ENCODE peak calls at places on chromosomes 12 and 14, in eight cellular contexts. One of them, this sample, is unnamed.
A peak's percentile ranks its signal among the peaks of the same experiment; 100 is the strongest.

GRCh38 chr12:56020437-56021189 is at the start of gene IKZF4:
- DNase-seq in activated gamma-delta T cell treated with Interleukin-2 at 50 U/mL for 16 hours: no peak
- DNase-seq in activated CD4-positive, alpha-beta T cell treated with anti-CD3 and anti-CD28 coated beads, Interleukin-2, amount 50 U/mL, for 4 hours: no peak
- DNase-seq in activated B cell treated with CpG ODN at 0.5 μM for 24 hours: no peak
- DNase-seq in NCI-H1436: no peak
- DNase-seq in astrocyte of the cerebellum: no peak
- DNase-seq in AG08395: no peak
- DNase-seq in right cardiac atrium: peak; percentile 84
- DNase-seq in this sample: no peak

GRCh38 chr14:69542311-69542710 is 32.4 kb downstream of the CCDC177 start:
- DNase-seq in activated gamma-delta T cell treated with Interleukin-2 at 50 U/mL for 16 hours: no peak
- DNase-seq in activated CD4-positive, alpha-beta T cell treated with anti-CD3 and anti-CD28 coated beads, Interleukin-2, amount 50 U/mL, for 4 hours: no peak
- DNase-seq in activated B cell treated with CpG ODN at 0.5 μM for 24 hours: no peak
- DNase-seq in NCI-H1436: no peak
- DNase-seq in astrocyte of the cerebellum: no peak
- DNase-seq in AG08395: no peak
- DNase-seq in right cardiac atrium: no peak
- DNase-seq in this sample: no peak

GRCh38 chr14:71466251-71466650 is 466.0 kb upstream of the RGS6 start:
- DNase-seq in activated gamma-delta T cell treated with Interleukin-2 at 50 U/mL for 16 hours: no peak
- DNase-seq in activated CD4-positive, alpha-beta T cell treated with anti-CD3 and anti-CD28 coated beads, Interleukin-2, amount 50 U/mL, for 4 hours: no peak
- DNase-seq in activated B cell treated with CpG ODN at 0.5 μM for 24 hours: no peak
- DNase-seq in NCI-H1436: no peak
- DNase-seq in astrocyte of the cerebellum: no peak
- DNase-seq in AG08395: no peak
- DNase-seq in right cardiac atrium: no peak
- DNase-seq in this sample: no peak

GRCh38 chr12:50103767-50104321 is at the start of gene GPD1:
- DNase-seq in activated gamma-delta T cell treated with Interleukin-2 at 50 U/mL for 16 hours: no peak
- DNase-seq in activated CD4-positive, alpha-beta T cell treated with anti-CD3 and anti-CD28 coated beads, Interleukin-2, amount 50 U/mL, for 4 hours: no peak
- DNase-seq in activated B cell treated with CpG ODN at 0.5 μM for 24 hours: no peak
- DNase-seq in NCI-H1436: peak; percentile 73
- DNase-seq in astrocyte of the cerebellum: no peak
- DNase-seq in AG08395: peak; percentile 70
- DNase-seq in right cardiac atrium: peak; percentile 89
- DNase-seq in this sample: no peak

GRCh38 chr12:1443421-1444141 is 150.8 kb downstream of the FBXL14 start:
- DNase-seq in activated gamma-delta T cell treated with Interleukin-2 at 50 U/mL for 16 hours: no peak
- DNase-seq in activated CD4-positive, alpha-beta T cell treated with anti-CD3 and anti-CD28 coated beads, Interleukin-2, amount 50 U/mL, for 4 hours: no peak
- DNase-seq in activated B cell treated with CpG ODN at 0.5 μM for 24 hours: no peak
- DNase-seq in NCI-H1436: no peak
- DNase-seq in astrocyte of the cerebellum: peak; percentile 78
- DNase-seq in AG08395: peak; percentile 21
- DNase-seq in right cardiac atrium: no peak
- DNase-seq in this sample: no peak

GRCh38 chr14:31070431-31070830 is 44.3 kb upstream of the STRN3 start:
- DNase-seq in activated gamma-delta T cell treated with Interleukin-2 at 50 U/mL for 16 hours: no peak
- DNase-seq in activated CD4-positive, alpha-beta T cell treated with anti-CD3 and anti-CD28 coated beads, Interleukin-2, amount 50 U/mL, for 4 hours: no peak
- DNase-seq in activated B cell treated with CpG ODN at 0.5 μM for 24 hours: no peak
- DNase-seq in NCI-H1436: no peak
- DNase-seq in astrocyte of the cerebellum: peak; percentile 94
- DNase-seq in AG08395: peak; percentile 92
- DNase-seq in right cardiac atrium: no peak
- DNase-seq in this sample: no peak

GRCh38 chr14:51401272-51401671 is 161.2 kb downstream of the TMX1 start:
- DNase-seq in activated gamma-delta T cell treated with Interleukin-2 at 50 U/mL for 16 hours: no peak
- DNase-seq in activated CD4-positive, alpha-beta T cell treated with anti-CD3 and anti-CD28 coated beads, Interleukin-2, amount 50 U/mL, for 4 hours: no peak
- DNase-seq in activated B cell treated with CpG ODN at 0.5 μM for 24 hours: no peak
- DNase-seq in NCI-H1436: no peak
- DNase-seq in astrocyte of the cerebellum: no peak
- DNase-seq in AG08395: no peak
- DNase-seq in right cardiac atrium: no peak
- DNase-seq in this sample: no peak

GRCh38 chr12:6492838-6493579 is at the start of gene MRPL51:
- DNase-seq in activated gamma-delta T cell treated with Interleukin-2 at 50 U/mL for 16 hours: peak; percentile 97
- DNase-seq in activated CD4-positive, alpha-beta T cell treated with anti-CD3 and anti-CD28 coated beads, Interleukin-2, amount 50 U/mL, for 4 hours: peak; percentile 97
- DNase-seq in activated B cell treated with CpG ODN at 0.5 μM for 24 hours: peak; percentile 96
- DNase-seq in NCI-H1436: peak; percentile 97
- DNase-seq in astrocyte of the cerebellum: peak; percentile 85
- DNase-seq in AG08395: peak; percentile 97
- DNase-seq in right cardiac atrium: peak; percentile 99
- DNase-seq in this sample: peak; percentile 87

GRCh38 chr12:67220065-67220464 is 49.1 kb upstream of the CAND1 start:
- DNase-seq in activated gamma-delta T cell treated with Interleukin-2 at 50 U/mL for 16 hours: no peak
- DNase-seq in activated CD4-positive, alpha-beta T cell treated with anti-CD3 and anti-CD28 coated beads, Interleukin-2, amount 50 U/mL, for 4 hours: no peak
- DNase-seq in activated B cell treated with CpG ODN at 0.5 μM for 24 hours: no peak
- DNase-seq in NCI-H1436: peak; percentile 23
- DNase-seq in astrocyte of the cerebellum: no peak
- DNase-seq in AG08395: no peak
- DNase-seq in right cardiac atrium: no peak
- DNase-seq in this sample: no peak

GRCh38 chr14:25010471-25010870 is 39.5 kb downstream of the STXBP6 start:
- DNase-seq in activated gamma-delta T cell treated with Interleukin-2 at 50 U/mL for 16 hours: no peak
- DNase-seq in activated CD4-positive, alpha-beta T cell treated with anti-CD3 and anti-CD28 coated beads, Interleukin-2, amount 50 U/mL, for 4 hours: no peak
- DNase-seq in activated B cell treated with CpG ODN at 0.5 μM for 24 hours: no peak
- DNase-seq in NCI-H1436: no peak
- DNase-seq in astrocyte of the cerebellum: no peak
- DNase-seq in AG08395: no peak
- DNase-seq in right cardiac atrium: no peak
- DNase-seq in this sample: no peak

GRCh38 chr14:101503431-101504095 is 57.7 kb upstream of the DIO3 start:
- DNase-seq in activated gamma-delta T cell treated with Interleukin-2 at 50 U/mL for 16 hours: no peak
- DNase-seq in activated CD4-positive, alpha-beta T cell treated with anti-CD3 and anti-CD28 coated beads, Interleukin-2, amount 50 U/mL, for 4 hours: no peak
- DNase-seq in activated B cell treated with CpG ODN at 0.5 μM for 24 hours: peak; percentile 3
- DNase-seq in NCI-H1436: no peak
- DNase-seq in astrocyte of the cerebellum: no peak
- DNase-seq in AG08395: no peak
- DNase-seq in right cardiac atrium: peak; percentile 14
- DNase-seq in this sample: no peak

GRCh38 chr12:47397664-47398281 is 308.1 kb downstream of the RPAP3 start:
- DNase-seq in activated gamma-delta T cell treated with Interleukin-2 at 50 U/mL for 16 hours: peak; percentile 19
- DNase-seq in activated CD4-positive, alpha-beta T cell treated with anti-CD3 and anti-CD28 coated beads, Interleukin-2, amount 50 U/mL, for 4 hours: peak; percentile 34
- DNase-seq in activated B cell treated with CpG ODN at 0.5 μM for 24 hours: no peak
- DNase-seq in NCI-H1436: no peak
- DNase-seq in astrocyte of the cerebellum: peak; percentile 41
- DNase-seq in AG08395: peak; percentile 46
- DNase-seq in right cardiac atrium: no peak
- DNase-seq in this sample: no peak

GRCh38 chr12:97921957-97922722 is 459.5 kb downstream of the RMST start:
- DNase-seq in activated gamma-delta T cell treated with Interleukin-2 at 50 U/mL for 16 hours: no peak
- DNase-seq in activated CD4-positive, alpha-beta T cell treated with anti-CD3 and anti-CD28 coated beads, Interleukin-2, amount 50 U/mL, for 4 hours: no peak
- DNase-seq in activated B cell treated with CpG ODN at 0.5 μM for 24 hours: no peak
- DNase-seq in NCI-H1436: no peak
- DNase-seq in astrocyte of the cerebellum: peak; percentile 90
- DNase-seq in AG08395: peak; percentile 2
- DNase-seq in right cardiac atrium: no peak
- DNase-seq in this sample: no peak

GRCh38 chr14:63986789-63987533 is 134.2 kb downstream of the SYNE2 start:
- DNase-seq in activated gamma-delta T cell treated with Interleukin-2 at 50 U/mL for 16 hours: no peak
- DNase-seq in activated CD4-positive, alpha-beta T cell treated with anti-CD3 and anti-CD28 coated beads, Interleukin-2, amount 50 U/mL, for 4 hours: no peak
- DNase-seq in activated B cell treated with CpG ODN at 0.5 μM for 24 hours: no peak
- DNase-seq in NCI-H1436: peak; percentile 14
- DNase-seq in astrocyte of the cerebellum: peak; percentile 27
- DNase-seq in AG08395: peak; percentile 57
- DNase-seq in right cardiac atrium: no peak
- DNase-seq in this sample: no peak

GRCh38 chr12:6065872-6066217 is 58.6 kb downstream of the VWF start:
- DNase-seq in activated gamma-delta T cell treated with Interleukin-2 at 50 U/mL for 16 hours: no peak
- DNase-seq in activated CD4-positive, alpha-beta T cell treated with anti-CD3 and anti-CD28 coated beads, Interleukin-2, amount 50 U/mL, for 4 hours: no peak
- DNase-seq in activated B cell treated with CpG ODN at 0.5 μM for 24 hours: no peak
- DNase-seq in NCI-H1436: no peak
- DNase-seq in astrocyte of the cerebellum: no peak
- DNase-seq in AG08395: no peak
- DNase-seq in right cardiac atrium: peak; percentile 52
- DNase-seq in this sample: no peak

GRCh38 chr14:104551851-104552737 is 27.5 kb upstream of the C14orf180 start:
- DNase-seq in activated gamma-delta T cell treated with Interleukin-2 at 50 U/mL for 16 hours: peak; percentile 2
- DNase-seq in activated CD4-positive, alpha-beta T cell treated with anti-CD3 and anti-CD28 coated beads, Interleukin-2, amount 50 U/mL, for 4 hours: no peak
- DNase-seq in activated B cell treated with CpG ODN at 0.5 μM for 24 hours: peak; percentile 9
- DNase-seq in NCI-H1436: no peak
- DNase-seq in astrocyte of the cerebellum: no peak
- DNase-seq in AG08395: no peak
- DNase-seq in right cardiac atrium: peak; percentile 53
- DNase-seq in this sample: peak; percentile 16

GRCh38 chr12:123069436-123070266 is 81.2 kb downstream of the PITPNM2 start:
- DNase-seq in activated gamma-delta T cell treated with Interleukin-2 at 50 U/mL for 16 hours: no peak
- DNase-seq in activated CD4-positive, alpha-beta T cell treated with anti-CD3 and anti-CD28 coated beads, Interleukin-2, amount 50 U/mL, for 4 hours: no peak
- DNase-seq in activated B cell treated with CpG ODN at 0.5 μM for 24 hours: no peak
- DNase-seq in NCI-H1436: no peak
- DNase-seq in astrocyte of the cerebellum: no peak
- DNase-seq in AG08395: no peak
- DNase-seq in right cardiac atrium: no peak
- DNase-seq in this sample: no peak

GRCh38 chr12:112965643-112966042 is 12.7 kb upstream of the OAS2 start:
- DNase-seq in activated gamma-delta T cell treated with Interleukin-2 at 50 U/mL for 16 hours: no peak
- DNase-seq in activated CD4-positive, alpha-beta T cell treated with anti-CD3 and anti-CD28 coated beads, Interleukin-2, amount 50 U/mL, for 4 hours: no peak
- DNase-seq in activated B cell treated with CpG ODN at 0.5 μM for 24 hours: no peak
- DNase-seq in NCI-H1436: no peak
- DNase-seq in astrocyte of the cerebellum: no peak
- DNase-seq in AG08395: no peak
- DNase-seq in right cardiac atrium: no peak
- DNase-seq in this sample: no peak

GRCh38 chr12:32115404-32116104 is 8.9 kb downstream of the BICD1 start:
- DNase-seq in activated gamma-delta T cell treated with Interleukin-2 at 50 U/mL for 16 hours: no peak
- DNase-seq in activated CD4-positive, alpha-beta T cell treated with anti-CD3 and anti-CD28 coated beads, Interleukin-2, amount 50 U/mL, for 4 hours: no peak
- DNase-seq in activated B cell treated with CpG ODN at 0.5 μM for 24 hours: no peak
- DNase-seq in NCI-H1436: no peak
- DNase-seq in astrocyte of the cerebellum: peak; percentile 100
- DNase-seq in AG08395: peak; percentile 96
- DNase-seq in right cardiac atrium: peak; percentile 81
- DNase-seq in this sample: no peak

GRCh38 chr14:61549425-61549824 is 145.9 kb upstream of the HIF1A start:
- DNase-seq in activated gamma-delta T cell treated with Interleukin-2 at 50 U/mL for 16 hours: no peak
- DNase-seq in activated CD4-positive, alpha-beta T cell treated with anti-CD3 and anti-CD28 coated beads, Interleukin-2, amount 50 U/mL, for 4 hours: no peak
- DNase-seq in activated B cell treated with CpG ODN at 0.5 μM for 24 hours: no peak
- DNase-seq in NCI-H1436: no peak
- DNase-seq in astrocyte of the cerebellum: no peak
- DNase-seq in AG08395: no peak
- DNase-seq in right cardiac atrium: no peak
- DNase-seq in this sample: no peak

GRCh38 chr12:58529897-58530296 is 390.4 kb downstream of the LRIG3 start:
- DNase-seq in activated gamma-delta T cell treated with Interleukin-2 at 50 U/mL for 16 hours: no peak
- DNase-seq in activated CD4-positive, alpha-beta T cell treated with anti-CD3 and anti-CD28 coated beads, Interleukin-2, amount 50 U/mL, for 4 hours: no peak
- DNase-seq in activated B cell treated with CpG ODN at 0.5 μM for 24 hours: no peak
- DNase-seq in NCI-H1436: no peak
- DNase-seq in astrocyte of the cerebellum: peak; percentile 96
- DNase-seq in AG08395: peak; percentile 84
- DNase-seq in right cardiac atrium: no peak
- DNase-seq in this sample: no peak

GRCh38 chr14:99427632-99428315 is 52.9 kb downstream of the SETD3 start:
- DNase-seq in activated gamma-delta T cell treated with Interleukin-2 at 50 U/mL for 16 hours: no peak
- DNase-seq in activated CD4-positive, alpha-beta T cell treated with anti-CD3 and anti-CD28 coated beads, Interleukin-2, amount 50 U/mL, for 4 hours: no peak
- DNase-seq in activated B cell treated with CpG ODN at 0.5 μM for 24 hours: no peak
- DNase-seq in NCI-H1436: no peak
- DNase-seq in astrocyte of the cerebellum: no peak
- DNase-seq in AG08395: peak; percentile 94
- DNase-seq in right cardiac atrium: no peak
- DNase-seq in this sample: no peak

This sample was measured in GM12892.